ENCODE peak calls at places on chromosome 14, in ten cellular contexts. A is heart left ventricle, X is mesendoderm, I is HepG2, L is GM06990, E is choroid plexus epithelial cell, J is lung, H is dorsolateral prefrontal cortex, P is sigmoid colon, K is fibroblast of mammary gland. O is an unnamed sample.

GRCh38 chr14:22602853-22603252 is 4.8 kb downstream of the ABHD4 start:
- DNase-seq in A (no peak), X (no peak), I (no peak), L (no peak), E (no peak), J (no peak), H (no peak), P (no peak), K (peak; percentile 65), O (no peak)

GRCh38 chr14:33335366-33335765 is 396.7 kb downstream of the NPAS3 start:
- DNase-seq in A (no peak), X (peak; percentile 73), I (no peak), L (no peak), E (peak; percentile 22), J (no peak), H (no peak), P (no peak), K (no peak), O (no peak)

GRCh38 chr14:65506801-65507200 is 94.3 kb downstream of the FUT8 start:
- DNase-seq in A (no peak), X (peak; percentile 42), I (peak; percentile 5), L (no peak), E (no peak), J (no peak), H (no peak), P (no peak), K (no peak), O (no peak)

GRCh38 chr14:74083784-74084276 is 423 bp downstream of the ALDH6A1 start:
- DNase-seq in A (no peak), X (no peak), I (peak; percentile 32), L (no peak), E (no peak), J (no peak), H (no peak), P (peak; percentile 65), K (no peak), O (no peak)

GRCh38 chr14:96633096-96633495 is 130.9 kb downstream of the PAPOLA start:
- DNase-seq in A (no peak), X (no peak), I (no peak), L (no peak), E (no peak), J (no peak), H (no peak), P (no peak), K (no peak), O (no peak)

GRCh38 chr14:94356379-94357056 is 31.9 kb downstream of the SERPINA1 start:
- DNase-seq in A (no peak), X (peak; percentile 21), I (no peak), L (no peak), E (peak; percentile 19), J (peak; percentile 7), H (no peak), P (no peak), K (no peak), O (no peak)

GRCh38 chr14:88166616-88167015 is 156.5 kb downstream of the KCNK10 start:
- DNase-seq in A (no peak), X (peak; percentile 29), I (no peak), L (no peak), E (no peak), J (no peak), H (no peak), P (no peak), K (peak; percentile 8), O (no peak)

GRCh38 chr14:36173161-36173560 is 3.4 kb downstream of the PTCSC3 start:
- DNase-seq in A (no peak), X (no peak), I (no peak), L (no peak), E (no peak), J (no peak), H (no peak), P (no peak), K (no peak), O (no peak)

GRCh38 chr14:80291099-80291498 is 79.8 kb upstream of the DIO2 start:
- DNase-seq in A (no peak), X (no peak), I (no peak), L (no peak), E (no peak), J (no peak), H (no peak), P (no peak), K (peak; percentile 38), O (no peak)

GRCh38 chr14:89773644-89774316 is 180.8 kb downstream of the EFCAB11 start:
- DNase-seq in A (peak; percentile 57), X (peak; percentile 90), I (peak; percentile 61), L (peak; percentile 83), E (no peak), J (peak; percentile 33), H (no peak), P (no peak), K (no peak), O (no peak)

GRCh38 chr14:38210587-38211257 is 3.0 kb downstream of the SSTR1 start:
- DNase-seq in A (no peak), X (no peak), I (no peak), L (no peak), E (peak; percentile 48), J (no peak), H (no peak), P (no peak), K (peak; percentile 57), O (no peak)

GRCh38 chr14:75323571-75323970 is 44.9 kb downstream of the FOS start:
- DNase-seq in A (no peak), X (no peak), I (no peak), L (no peak), E (no peak), J (no peak), H (no peak), P (no peak), K (peak; percentile 69), O (no peak)

GRCh38 chr14:41295734-41296133 is 310.9 kb upstream of the LRFN5 start:
- DNase-seq in A (no peak), X (no peak), I (no peak), L (no peak), E (no peak), J (no peak), H (no peak), P (no peak), K (no peak), O (no peak)

GRCh38 chr14:21057803-21058675 is at the start of gene RNASE8:
- DNase-seq in A (no peak), X (no peak), I (no peak), L (no peak), E (peak; percentile 35), J (no peak), H (no peak), P (no peak), K (peak; percentile 55), O (no peak)

GRCh38 chr14:102344084-102344483 is 18.6 kb downstream of the CINP start:
- DNase-seq in A (no peak), X (no peak), I (no peak), L (no peak), E (no peak), J (no peak), H (no peak), P (no peak), K (no peak), O (no peak)

GRCh38 chr14:96424104-96424989 is 32.4 kb downstream of the AK7 start:
- DNase-seq in A (no peak), X (peak; percentile 69), I (peak; percentile 71), L (peak; percentile 37), E (peak; percentile 87), J (no peak), H (no peak), P (no peak), K (peak; percentile 82), O (peak; percentile 22)

GRCh38 chr14:69354383-69355154 is 43.5 kb downstream of the ERH start:
- DNase-seq in A (no peak), X (no peak), I (peak; percentile 16), L (peak; percentile 86), E (no peak), J (no peak), H (no peak), P (peak; percentile 57), K (no peak), O (no peak)
- H3K4me3 ChIP-seq in A (no peak overlapping the region), X (no peak overlapping the region), I (peak overlapping the region; percentile 68), L (peak overlapping the region; percentile 47), E (no peak overlapping the region), J (no peak overlapping the region), H (no peak overlapping the region), P (no peak overlapping the region), K (no peak overlapping the region), O (no peak overlapping the region)

DNA sequence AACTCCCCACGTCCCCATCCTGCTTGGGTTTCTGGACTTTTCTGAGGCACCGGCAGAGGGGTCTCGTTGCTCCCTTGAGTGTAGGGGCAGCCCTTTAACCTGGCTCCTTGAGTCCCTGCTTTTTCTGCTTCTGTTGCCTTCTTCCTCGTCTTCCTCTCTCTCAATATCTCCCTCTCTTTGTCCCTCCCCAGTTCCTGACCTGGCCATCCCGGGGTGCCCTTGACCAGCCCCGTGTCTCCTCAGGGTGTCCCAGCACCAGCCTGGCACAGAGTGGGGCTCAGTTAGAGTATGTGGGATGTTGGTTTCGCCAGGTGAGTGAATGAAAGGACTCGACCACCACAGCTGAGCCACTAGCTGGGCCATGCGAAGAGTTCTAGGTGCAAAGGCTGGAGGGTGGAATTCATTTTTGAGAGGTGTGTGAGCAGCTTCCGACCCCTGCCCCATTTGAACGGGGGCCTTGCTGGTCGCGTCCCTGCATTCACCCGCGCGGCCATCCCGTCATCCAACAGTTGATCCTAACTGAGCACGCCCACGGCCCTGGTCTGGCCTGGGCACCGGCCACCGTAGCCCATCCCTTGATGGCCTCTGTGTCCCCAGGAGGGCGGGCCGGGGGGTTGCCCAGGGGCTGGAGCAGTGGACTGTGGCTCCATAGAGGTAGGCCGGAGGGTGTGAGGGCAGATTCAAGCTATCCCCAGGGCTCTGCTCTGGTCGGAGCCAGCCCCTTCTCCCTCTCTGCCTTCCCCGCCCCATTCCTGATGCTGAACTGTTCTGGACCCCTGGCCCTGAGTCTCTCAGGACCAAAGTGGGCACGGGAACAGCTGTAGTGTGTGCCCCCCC is 8.7 kb downstream of the MEG3 start:
- DNase-seq in A (no peak), X (no peak), I (no peak), L (no peak), E (no peak), J (no peak), H (no peak), P (no peak), K (no peak), O (no peak)
- H3K4me3 ChIP-seq in A (no peak overlapping the region), X (no peak overlapping the region), I (no peak overlapping the region), L (no peak overlapping the region), E (no peak overlapping the region), J (no peak overlapping the region), H (no peak overlapping the region), P (no peak overlapping the region), K (no peak overlapping the region), O (no peak overlapping the region)

DNA sequence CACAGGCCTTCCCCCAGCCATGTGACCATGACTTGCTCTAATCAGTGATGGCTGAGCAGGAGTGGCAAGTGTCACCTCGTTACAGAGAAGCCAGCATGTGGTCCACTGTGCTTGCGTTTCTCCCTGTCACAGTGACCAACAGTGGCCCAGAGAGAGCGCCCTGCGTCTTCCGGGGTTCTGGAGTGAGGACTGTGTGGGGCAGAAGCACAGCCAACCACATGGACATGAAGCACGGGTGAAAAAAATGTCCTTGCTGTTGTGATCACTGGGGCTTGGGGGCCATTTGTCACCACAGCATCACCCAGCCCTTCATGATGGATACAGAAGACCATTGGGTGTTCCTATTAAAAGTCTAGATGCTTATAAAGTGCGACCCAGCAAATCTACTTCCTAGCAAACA is 174.6 kb upstream of the C14orf180 start:
- DNase-seq in A (no peak), X (peak; percentile 10), I (no peak), L (no peak), E (no peak), J (peak; percentile 14), H (no peak), P (no peak), K (no peak), O (no peak)
- H3K4me3 ChIP-seq in A (no peak overlapping the region), X (no peak overlapping the region), I (no peak overlapping the region), L (no peak overlapping the region), E (no peak overlapping the region), J (no peak overlapping the region), H (no peak overlapping the region), P (no peak overlapping the region), K (no peak overlapping the region), O (no peak overlapping the region)

GRCh38 chr14:66944872-66945271 is 244.4 kb upstream of the GARIN2 start:
- DNase-seq in A (no peak), X (peak; percentile 78), I (peak; percentile 19), L (peak; percentile 10), E (peak; percentile 50), J (no peak), H (no peak), P (no peak), K (peak; percentile 46), O (no peak)
- H3K4me3 ChIP-seq in A (no peak overlapping the region), X (peak overlapping the region; percentile 8), I (no peak overlapping the region), L (no peak overlapping the region), E (no peak overlapping the region), J (no peak overlapping the region), H (no peak overlapping the region), P (no peak overlapping the region), K (no peak overlapping the region), O (no peak overlapping the region)